ENCODE peak calls at places on chromosomes 7 and 10, in eight cellular contexts. X is HL-60, E is transverse colon, O is GM12891, Y is breast epithelium, Z is sigmoid colon, L is vagina, R is Panc1. U is an unnamed sample.

GRCh38 chr10:75104842-75105241 is 6.6 kb upstream of the SAMD8 start:
- DNase-seq in X (no peak), E (no peak), O (no peak), Y (peak), Z (peak), L (no peak), R (no peak), U (no peak)

GRCh38 chr10:113007343-113007771 is 57.3 kb downstream of the TCF7L2 start:
- DNase-seq in X (no peak), E (no peak), O (no peak), Y (no peak), Z (no peak), L (no peak), R (no peak), U (no peak)

GRCh38 chr10:87654212-87654611 is 5.5 kb upstream of the PAPSS2 start:
- DNase-seq in X (no peak), E (no peak), O (no peak), Y (no peak), Z (no peak), L (no peak), R (no peak), U (peak)

GRCh38 chr7:130649004-130649790 is 19.4 kb downstream of the COPG2 start:
- DNase-seq in X (no peak), E (no peak), O (peak), Y (no peak), Z (no peak), L (no peak), R (no peak), U (no peak)

GRCh38 chr10:11260136-11260535 is 242.5 kb downstream of the CELF2 start:
- DNase-seq in X (no peak), E (no peak), O (no peak), Y (no peak), Z (no peak), L (no peak), R (no peak), U (no peak)

GRCh38 chr10:14389981-14390590 is 59.4 kb upstream of the FRMD4A start:
- DNase-seq in X (no peak), E (no peak), O (peak), Y (no peak), Z (no peak), L (no peak), R (no peak), U (no peak)

GRCh38 chr7:30594055-30594539 is 581 bp upstream of the GARS1 start:
- DNase-seq in X (peak), E (peak), O (peak), Y (no peak), Z (peak), L (no peak), R (no peak), U (peak)

GRCh38 chr7:92698237-92698841 is 108.1 kb upstream of the FAM133B start:
- DNase-seq in X (no peak), E (peak), O (no peak), Y (no peak), Z (no peak), L (no peak), R (peak), U (no peak)

GRCh38 chr7:41758321-41758720 is 55.4 kb upstream of the INHBA start:
- DNase-seq in X (no peak), E (no peak), O (no peak), Y (no peak), Z (no peak), L (no peak), R (no peak), U (no peak)

GRCh38 chr7:88344956-88345832 is 38.5 kb upstream of the STEAP4 start:
- DNase-seq in X (peak), E (peak), O (no peak), Y (no peak), Z (peak), L (no peak), R (no peak), U (peak)

GRCh38 chr7:26506196-26506595 is 214.5 kb downstream of the SNX10 start:
- DNase-seq in X (no peak), E (no peak), O (no peak), Y (no peak), Z (no peak), L (no peak), R (no peak), U (no peak)

GRCh38 chr10:89593043-89593442 is 52.0 kb downstream of the PANK1 start:
- DNase-seq in X (no peak), E (no peak), O (no peak), Y (no peak), Z (no peak), L (no peak), R (no peak), U (no peak)

GRCh38 chr7:140190588-140190987 is 13.8 kb upstream of the KDM7A start:
- DNase-seq in X (no peak), E (no peak), O (no peak), Y (no peak), Z (no peak), L (no peak), R (no peak), U (no peak)

GRCh38 chr10:121539757-121540156 is 58.5 kb downstream of the FGFR2 start:
- DNase-seq in X (no peak), E (no peak), O (no peak), Y (no peak), Z (no peak), L (no peak), R (no peak), U (no peak)

GRCh38 chr7:35747611-35748010 is 52.7 kb upstream of the HERPUD2 start:
- DNase-seq in X (no peak), E (no peak), O (no peak), Y (no peak), Z (no peak), L (no peak), R (no peak), U (no peak)

GRCh38 chr10:103739039-103739764 is 116.2 kb downstream of the SH3PXD2A start:
- DNase-seq in X (no peak), E (peak), O (no peak), Y (no peak), Z (peak), L (no peak), R (no peak), U (no peak)

GRCh38 chr10:110841767-110842267 is 29.9 kb upstream of the PDCD4 start:
- DNase-seq in X (no peak), E (peak), O (peak), Y (no peak), Z (peak), L (no peak), R (no peak), U (no peak)

GRCh38 chr7:155717010-155717744 is 72.7 kb downstream of the RBM33 start:
- DNase-seq in X (no peak), E (no peak), O (no peak), Y (no peak), Z (no peak), L (no peak), R (no peak), U (no peak)

GRCh38 chr10:1244493-1244892 is 188.3 kb downstream of the WDR37 start:
- DNase-seq in X (no peak), E (no peak), O (no peak), Y (no peak), Z (no peak), L (no peak), R (no peak), U (no peak)

GRCh38 chr10:129771576-129772471 is 192.2 kb downstream of the EBF3 start:
- DNase-seq in X (no peak), E (peak), O (no peak), Y (no peak), Z (no peak), L (peak), R (no peak), U (peak)

GRCh38 chr7:44063894-44064651 is 1.3 kb downstream of the PGAM2 start:
- DNase-seq in X (no peak), E (peak), O (no peak), Y (peak), Z (peak), L (no peak), R (no peak), U (no peak)
- TF ChIP-seq POLR2AphosphoS5 in X (peak), E (no peak), O (no peak), Y (no peak), Z (no peak), L (no peak), R (peak), U (no peak)

GRCh38 chr10:96509017-96509641 is 4.6 kb downstream of the TLL2 start:
- DNase-seq in X (no peak), E (no peak), O (no peak), Y (no peak), Z (no peak), L (no peak), R (no peak), U (no peak)

GRCh38 chr10:96512997-96513685 is 585 bp downstream of the TLL2 start:
- DNase-seq in X (no peak), E (no peak), O (no peak), Y (no peak), Z (no peak), L (no peak), R (no peak), U (peak)

GRCh38 chr10:96512524-96512991 is 1.2 kb downstream of the TLL2 start:
- DNase-seq in X (peak), E (peak), O (peak), Y (no peak), Z (no peak), L (no peak), R (no peak), U (peak)

GRCh38 chr10:96513686-96514551 is at the start of gene TLL2:
- DNase-seq in X (peak), E (peak), O (peak), Y (peak), Z (peak), L (no peak), R (peak), U (peak)

GRCh38 chr10:96511044-96511945 is 2.4 kb downstream of the TLL2 start:
- DNase-seq in X (peak), E (peak), O (no peak), Y (no peak), Z (no peak), L (no peak), R (peak), U (peak)
- TF ChIP-seq POLR2AphosphoS5 in X (no peak), E (no peak), O (no peak), Y (no peak), Z (no peak), L (no peak), R (no peak), U (no peak)

DNA sequence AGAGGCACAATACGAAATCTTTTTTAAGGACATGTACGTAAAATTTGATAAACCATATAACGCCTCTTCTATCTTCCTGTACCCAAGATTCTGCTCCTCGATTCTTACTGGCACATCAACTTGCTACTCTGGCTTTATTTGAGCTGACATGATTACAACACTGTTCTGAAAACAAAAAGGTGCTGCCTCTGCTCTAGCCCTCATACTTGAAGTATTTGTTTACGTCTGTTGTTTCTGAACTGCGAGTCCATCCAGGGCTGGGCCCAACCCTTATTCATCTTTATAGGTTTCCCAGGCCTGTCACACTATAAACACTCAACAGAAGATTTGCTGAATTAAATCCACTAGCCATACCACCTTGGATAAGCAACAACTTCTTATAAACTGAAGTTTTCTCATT is 96.2 kb upstream of the SVIL start:
- DNase-seq in X (no peak), E (no peak), O (no peak), Y (no peak), Z (peak), L (no peak), R (no peak), U (no peak)
- TF ChIP-seq POLR2AphosphoS5 in X (no peak), E (peak), O (no peak), Y (no peak), Z (peak), L (no peak), R (no peak), U (no peak)

GRCh38 chr10:114042895-114043531 is 653 bp upstream of the ADRB1 start:
- DNase-seq in X (peak), E (peak), O (no peak), Y (no peak), Z (peak), L (no peak), R (no peak), U (peak)
- TF ChIP-seq POLR2AphosphoS5 in X (no peak), E (peak), O (peak), Y (no peak), Z (peak), L (no peak), R (no peak), U (peak)

DNA sequence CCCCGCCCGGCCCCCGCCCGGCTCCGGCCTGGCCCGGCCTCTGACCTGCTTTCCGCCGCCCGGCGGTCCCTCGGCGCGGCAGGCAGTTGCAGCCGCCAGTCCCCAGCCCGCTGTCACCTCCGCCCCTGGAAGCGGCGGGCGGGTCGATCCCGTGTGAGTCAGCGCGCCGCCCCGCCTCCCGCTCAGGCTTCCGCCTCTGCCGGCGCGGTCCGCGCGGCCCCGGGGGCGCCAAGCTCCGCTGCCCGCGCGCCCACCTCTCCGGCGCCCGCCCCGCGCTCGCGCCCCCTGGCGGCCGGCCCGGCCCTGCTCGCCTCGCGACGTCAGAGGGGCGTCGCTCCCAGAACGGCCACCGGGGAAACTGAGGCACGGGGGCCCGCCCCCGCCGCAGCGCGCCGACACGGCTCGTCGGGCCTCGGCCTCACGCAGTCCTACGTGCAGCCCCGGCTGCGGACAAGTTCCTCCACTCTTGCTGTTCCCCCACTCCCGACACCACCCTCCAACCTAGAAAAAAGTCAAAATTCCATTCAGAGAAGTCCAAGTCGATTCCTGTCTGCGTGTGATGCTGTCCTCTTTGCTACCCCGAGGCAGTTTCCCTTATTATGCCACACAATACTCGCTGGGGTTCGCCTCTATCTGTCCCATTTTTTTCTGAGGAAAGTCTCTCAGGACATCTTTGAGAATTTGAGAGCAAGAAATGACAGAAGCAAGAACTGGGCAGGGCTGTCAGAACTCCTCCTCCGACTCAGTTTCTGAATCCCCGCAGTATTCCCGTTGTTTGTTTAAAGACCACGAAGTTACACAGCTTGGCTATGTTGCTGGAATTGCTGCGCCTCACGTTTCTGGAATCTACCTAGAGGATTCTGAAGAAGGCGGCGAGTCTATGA is at the start of gene DNMBP:
- DNase-seq in X (peak), E (peak), O (peak), Y (peak), Z (peak), L (no peak), R (no peak), U (peak)
- TF ChIP-seq POLR2AphosphoS5 in X (no peak), E (peak), O (no peak), Y (no peak), Z (peak), L (peak), R (no peak), U (peak)

GRCh38 chr7:44325181-44325671 is at the start of gene CAMK2B:
- DNase-seq in X (no peak), E (no peak), O (no peak), Y (no peak), Z (no peak), L (no peak), R (no peak), U (no peak)
- TF ChIP-seq POLR2AphosphoS5 in X (no peak), E (no peak), O (no peak), Y (no peak), Z (no peak), L (no peak), R (no peak), U (no peak)

GRCh38 chr10:26697163-26697921 is at the start of gene PDSS1:
- DNase-seq in X (peak), E (peak), O (peak), Y (peak), Z (peak), L (no peak), R (no peak), U (peak)
- TF ChIP-seq POLR2AphosphoS5 in X (peak), E (peak), O (peak), Y (peak), Z (peak), L (peak), R (peak), U (peak)

GRCh38 chr10:28215930-28216329 is 86.9 kb downstream of the MPP7 start:
- DNase-seq in X (no peak), E (peak), O (no peak), Y (no peak), Z (no peak), L (no peak), R (no peak), U (no peak)
- TF ChIP-seq POLR2AphosphoS5 in X (no peak), E (no peak), O (no peak), Y (no peak), Z (no peak), L (no peak), R (no peak), U (no peak)

DNA sequence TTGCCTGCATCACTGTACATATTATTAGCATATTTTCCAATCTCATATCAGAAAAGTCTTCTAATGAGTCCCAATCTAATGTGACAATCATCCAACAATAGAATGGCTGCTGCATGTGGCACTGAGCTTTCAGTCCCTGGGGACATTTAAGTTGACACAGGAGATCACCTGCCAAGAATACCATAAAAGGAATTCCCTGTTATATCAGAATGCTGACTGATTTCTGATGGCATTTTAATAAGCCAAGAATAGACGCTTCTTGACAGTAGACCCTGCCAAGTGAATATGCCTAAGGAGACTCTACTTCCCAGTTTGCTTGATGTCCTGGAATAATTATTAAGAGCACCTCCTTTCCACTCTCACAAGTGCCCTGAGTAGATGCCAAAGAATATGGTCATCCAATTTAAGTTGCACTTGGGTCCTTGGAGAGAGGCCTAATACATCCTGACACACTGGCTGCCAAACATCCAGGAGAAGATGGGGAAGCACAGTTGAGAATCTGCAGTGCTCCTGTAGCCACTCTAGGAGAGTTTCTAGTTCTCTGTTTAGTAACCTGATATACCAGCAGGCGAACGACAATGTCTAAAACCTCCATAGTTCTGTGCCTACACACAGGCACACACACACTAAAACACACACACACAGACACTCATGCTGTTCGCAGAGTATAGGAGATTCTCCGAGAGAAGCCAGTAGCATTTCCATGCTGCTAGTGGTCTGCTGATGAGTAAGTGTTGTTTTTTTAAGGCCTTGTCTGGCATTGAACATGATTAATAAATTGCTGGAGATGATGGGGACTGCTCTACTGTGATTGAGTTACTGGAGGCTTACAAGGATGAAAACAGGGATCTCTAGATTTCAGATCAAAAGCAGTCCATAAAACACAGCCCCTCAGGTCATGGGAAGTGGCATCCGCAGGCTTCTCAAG is 369.6 kb downstream of the KCNMA1 start:
- DNase-seq in X (no peak), E (no peak), O (no peak), Y (no peak), Z (no peak), L (no peak), R (no peak), U (no peak)
- TF ChIP-seq POLR2AphosphoS5 in X (no peak), E (no peak), O (no peak), Y (no peak), Z (peak), L (no peak), R (no peak), U (no peak)

U was measured in upper lobe of left lung.